ENCODE peak calls at places on chromosome 3, in eight cellular contexts. B is fibroblast of pulmonary artery, S is A549, I is kidney epithelial cell, D is upper lobe of left lung, Y is GM23338, E is cardiac muscle cell, L is hepatocyte. A is an unnamed sample.

GRCh38 chr3:186783731-186784515 is 546 bp downstream of the EIF4A2 start:
- DNase-seq in B (peak), S (peak), I (no peak), D (peak), Y (peak), E (peak), L (peak), A (no peak)

GRCh38 chr3:193971268-193971751 is 164.6 kb upstream of the HES1 start:
- DNase-seq in B (no peak), S (no peak), I (no peak), D (peak), Y (no peak), E (no peak), L (no peak), A (no peak)

GRCh38 chr3:128482175-128482856 is 10.7 kb downstream of the GATA2 start:
- DNase-seq in B (no peak), S (no peak), I (no peak), D (no peak), Y (no peak), E (no peak), L (no peak), A (no peak)

GRCh38 chr3:108088697-108089096 is 2.1 kb downstream of the CD47 start:
- DNase-seq in B (no peak), S (no peak), I (no peak), D (no peak), Y (no peak), E (peak), L (no peak), A (no peak)

GRCh38 chr3:99474776-99475175 is 163.6 kb upstream of the COL8A1 start:
- DNase-seq in B (no peak), S (no peak), I (no peak), D (no peak), Y (no peak), E (no peak), L (no peak), A (no peak)

GRCh38 chr3:128965818-128966217 is 28.1 kb downstream of the CFAP92 start:
- DNase-seq in B (no peak), S (no peak), I (no peak), D (no peak), Y (no peak), E (no peak), L (no peak), A (no peak)

GRCh38 chr3:192237992-192238608 is 489.2 kb downstream of the FGF12 start:
- DNase-seq in B (no peak), S (no peak), I (no peak), D (no peak), Y (peak), E (no peak), L (no peak), A (no peak)

GRCh38 chr3:136277115-136277514 is 27.0 kb downstream of the PCCB start:
- DNase-seq in B (no peak), S (no peak), I (no peak), D (no peak), Y (no peak), E (no peak), L (no peak), A (no peak)

GRCh38 chr3:58586776-58587192 is 9.6 kb upstream of the FAM107A start:
- DNase-seq in B (no peak), S (no peak), I (no peak), D (no peak), Y (peak), E (no peak), L (peak), A (no peak)

GRCh38 chr3:11716576-11717250 is 73.0 kb upstream of the VGLL4 start:
- DNase-seq in B (no peak), S (no peak), I (no peak), D (no peak), Y (peak), E (peak), L (no peak), A (no peak)

GRCh38 chr3:11709782-11710181 is 66.1 kb upstream of the VGLL4 start:
- DNase-seq in B (no peak), S (no peak), I (no peak), D (no peak), Y (no peak), E (no peak), L (no peak), A (no peak)

GRCh38 chr3:11712646-11713045 is 68.9 kb upstream of the VGLL4 start:
- DNase-seq in B (no peak), S (no peak), I (no peak), D (no peak), Y (no peak), E (no peak), L (no peak), A (no peak)

GRCh38 chr3:11713171-11713570 is 69.5 kb upstream of the VGLL4 start:
- DNase-seq in B (no peak), S (no peak), I (no peak), D (no peak), Y (no peak), E (no peak), L (no peak), A (no peak)

GRCh38 chr3:11711826-11712225 is 68.1 kb upstream of the VGLL4 start:
- DNase-seq in B (no peak), S (no peak), I (no peak), D (no peak), Y (no peak), E (no peak), L (no peak), A (no peak)
- H3K4me3 ChIP-seq in B (no peak), S (no peak), I (no peak), D (no peak), Y (no peak), E (no peak), L (no peak), A (no peak)

DNA sequence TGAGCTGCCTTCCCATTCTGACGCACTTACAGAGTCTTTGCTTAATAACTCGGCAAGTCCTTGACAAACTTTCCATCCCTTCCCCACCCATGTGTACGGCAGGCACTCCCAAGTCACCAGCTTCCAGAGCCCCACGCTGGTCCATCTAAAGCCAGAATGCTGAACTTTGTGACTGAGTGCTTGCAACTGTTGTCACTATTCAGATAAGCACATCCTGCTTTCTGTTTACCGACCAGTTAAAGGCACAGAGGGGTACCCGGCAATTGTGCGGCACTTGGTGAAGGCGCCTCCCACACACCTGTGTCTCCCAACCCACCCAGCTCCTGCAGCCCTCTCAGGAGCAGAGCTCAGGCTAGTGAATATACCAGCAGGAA is 430.6 kb downstream of the FOXP1 start:
- DNase-seq in B (no peak), S (no peak), I (no peak), D (no peak), Y (peak), E (no peak), L (peak), A (no peak)
- TF ChIP-seq CTCF in B (no peak), S (no peak), I (no peak), D (no peak), Y (no peak), E (no peak), L (no peak), A (no peak)

DNA sequence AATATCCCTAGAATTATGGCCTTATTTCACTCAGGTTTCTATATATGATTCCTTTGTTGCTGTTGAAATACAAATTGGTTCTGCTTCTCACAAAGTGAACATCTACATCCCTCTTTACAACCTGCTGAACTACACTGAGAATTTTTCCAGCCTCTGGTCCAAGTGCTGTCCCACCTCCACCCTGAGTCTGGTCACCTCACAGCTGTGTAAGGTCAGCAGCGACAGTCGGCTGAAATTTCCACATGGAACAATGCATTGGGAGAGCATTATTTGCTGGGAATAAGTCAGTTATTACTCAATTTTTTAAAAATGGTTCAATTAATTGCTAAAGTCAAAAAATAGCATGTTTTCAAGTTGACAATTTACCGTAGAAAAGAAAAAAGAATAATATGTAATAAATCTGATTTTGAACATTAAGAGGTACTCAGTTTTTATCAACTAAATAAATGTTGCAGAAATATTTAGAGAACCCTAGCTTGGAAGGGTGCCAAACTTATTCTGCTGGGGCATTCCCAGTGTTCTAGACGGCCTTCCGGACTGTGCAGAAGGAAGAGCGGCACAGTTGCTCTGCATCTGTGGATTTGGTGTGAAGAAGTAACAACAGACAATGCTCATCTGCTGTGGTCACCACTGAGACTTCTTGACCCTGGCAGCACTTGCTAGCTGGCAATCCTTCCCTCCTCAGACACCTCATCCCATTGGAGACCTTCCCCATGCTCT is 1.8 kb downstream of the HCLS1 start:
- DNase-seq in B (no peak), S (no peak), I (no peak), D (no peak), Y (no peak), E (no peak), L (no peak), A (no peak)
- H3K4me3 ChIP-seq in B (no peak), S (no peak), I (no peak), D (peak), Y (no peak), E (no peak), L (no peak), A (no peak)

DNA sequence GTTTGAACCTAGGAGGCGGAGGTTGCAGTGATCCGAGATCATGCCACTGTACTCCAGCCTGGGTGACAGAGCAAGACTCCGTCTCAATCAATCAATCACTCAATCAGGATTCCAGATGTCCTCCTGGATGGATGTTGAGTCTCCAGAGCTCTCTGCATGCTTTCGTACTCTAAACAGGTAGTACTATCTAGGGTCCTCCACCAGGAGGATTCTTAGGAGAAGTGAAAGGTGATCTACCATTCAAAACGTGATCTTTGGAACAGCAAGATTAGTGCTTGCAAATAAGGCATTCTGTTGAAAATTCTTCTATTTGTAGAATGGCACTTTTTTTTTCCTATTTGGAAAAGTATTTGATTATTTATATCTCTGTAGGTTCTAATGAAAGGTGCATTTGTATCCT is 34.3 kb downstream of the CNOT10 start:
- DNase-seq in B (no peak), S (no peak), I (no peak), D (no peak), Y (peak), E (no peak), L (no peak), A (no peak)
- TF ChIP-seq CTCF in B (no peak), S (no peak), I (no peak), D (no peak), Y (no peak), E (no peak), L (no peak), A (no peak)

DNA sequence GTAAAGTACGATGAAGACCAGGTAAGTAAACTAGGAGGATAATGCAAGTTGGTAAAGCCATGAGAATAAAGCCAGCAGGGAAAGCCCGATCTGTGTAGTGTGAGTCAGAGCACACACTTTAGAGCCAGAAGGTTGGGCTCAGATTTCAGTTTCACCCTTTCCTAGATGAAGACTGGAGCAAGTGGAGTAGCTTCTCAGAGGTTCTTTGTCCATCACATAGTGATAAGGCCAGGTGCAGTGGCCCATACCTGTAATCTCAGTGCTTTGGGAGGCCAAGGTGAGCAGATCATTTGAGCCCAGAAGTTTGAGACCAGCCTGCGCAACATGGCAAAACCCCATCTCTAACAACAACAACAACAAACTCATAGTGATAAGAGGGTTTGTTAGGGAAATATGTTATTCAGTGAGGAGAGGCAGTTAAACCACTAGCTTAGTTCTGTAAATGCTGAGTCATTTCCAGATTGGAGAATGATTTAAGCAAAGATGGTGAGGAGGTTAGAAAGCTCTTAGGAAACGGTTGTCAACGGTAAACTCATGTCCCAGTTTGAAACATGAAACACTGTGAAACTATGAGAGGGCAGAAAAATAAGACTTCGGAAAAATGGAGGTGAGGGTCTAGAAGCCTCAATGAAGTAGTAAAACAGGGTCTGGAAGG is 39.0 kb downstream of the IL12A start:
- DNase-seq in B (peak), S (no peak), I (no peak), D (no peak), Y (no peak), E (peak), L (peak), A (peak)
- H3K4me3 ChIP-seq in B (no peak), S (no peak), I (no peak), D (no peak), Y (no peak), E (no peak), L (no peak), A (no peak)

GRCh38 chr3:27093771-27094170 is 275.4 kb downstream of the NEK10 start:
- DNase-seq in B (peak), S (no peak), I (no peak), D (no peak), Y (no peak), E (peak), L (no peak), A (no peak)

GRCh38 chr3:27094721-27095120 is 274.5 kb downstream of the NEK10 start:
- DNase-seq in B (peak), S (no peak), I (no peak), D (no peak), Y (no peak), E (no peak), L (no peak), A (no peak)

GRCh38 chr3:27089641-27090040 is 279.5 kb downstream of the NEK10 start:
- DNase-seq in B (no peak), S (no peak), I (no peak), D (no peak), Y (no peak), E (no peak), L (no peak), A (no peak)

GRCh38 chr3:27089063-27089462 is 280.1 kb downstream of the NEK10 start:
- DNase-seq in B (no peak), S (no peak), I (no peak), D (no peak), Y (no peak), E (peak), L (no peak), A (no peak)

DNA sequence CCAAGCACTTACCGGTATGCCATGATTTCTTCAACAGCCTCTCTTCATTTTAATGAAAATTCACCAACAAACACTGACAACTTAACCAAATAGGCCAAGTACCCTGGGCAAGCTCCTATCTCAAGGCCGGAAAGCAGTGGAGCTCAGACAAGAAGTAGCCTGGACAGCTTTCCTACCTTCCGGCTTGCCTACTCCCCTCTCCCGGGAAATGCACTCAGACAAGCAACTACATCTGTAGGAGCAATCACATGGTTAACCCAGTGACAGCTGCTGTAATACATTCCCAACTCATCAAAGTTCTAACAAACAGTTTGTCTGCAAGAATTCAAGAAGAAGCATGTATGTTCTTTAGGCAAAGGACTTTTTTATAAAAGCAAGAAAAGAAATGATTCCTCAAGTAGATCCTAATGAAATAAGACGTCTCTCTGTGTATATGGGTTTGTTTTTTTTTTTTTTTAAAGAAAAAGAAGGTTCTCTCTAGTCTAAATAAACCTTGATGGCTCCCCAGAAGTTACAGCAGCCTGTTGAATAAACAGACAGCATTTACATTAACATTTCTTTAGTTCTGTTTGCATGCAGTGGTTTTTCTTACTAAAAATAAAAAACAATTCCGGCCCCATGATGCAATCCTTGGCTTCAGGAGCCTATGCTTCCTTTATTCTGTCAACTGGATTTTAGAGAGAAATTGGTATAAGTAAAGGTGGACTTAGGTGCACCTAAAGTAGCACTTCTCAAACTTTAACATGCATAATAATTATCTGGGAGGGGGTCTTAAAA is 278.7 kb downstream of the NEK10 start:
- DNase-seq in B (peak), S (no peak), I (no peak), D (no peak), Y (no peak), E (peak), L (no peak), A (no peak)
- TF ChIP-seq CTCF in B (no peak), S (no peak), I (no peak), D (no peak), Y (no peak), E (no peak), L (no peak), A (no peak)

GRCh38 chr3:185532881-185533280 is 19.5 kb downstream of the LIPH start:
- DNase-seq in B (no peak), S (no peak), I (no peak), D (no peak), Y (no peak), E (no peak), L (no peak), A (no peak)

GRCh38 chr3:185534511-185534910 is 17.9 kb downstream of the LIPH start:
- DNase-seq in B (peak), S (no peak), I (no peak), D (no peak), Y (no peak), E (peak), L (no peak), A (no peak)

GRCh38 chr3:185540705-185541104 is 11.7 kb downstream of the LIPH start:
- DNase-seq in B (no peak), S (no peak), I (no peak), D (no peak), Y (no peak), E (no peak), L (no peak), A (no peak)

GRCh38 chr3:185539934-185540333 is 12.5 kb downstream of the LIPH start:
- DNase-seq in B (no peak), S (no peak), I (no peak), D (no peak), Y (peak), E (no peak), L (no peak), A (no peak)

DNA sequence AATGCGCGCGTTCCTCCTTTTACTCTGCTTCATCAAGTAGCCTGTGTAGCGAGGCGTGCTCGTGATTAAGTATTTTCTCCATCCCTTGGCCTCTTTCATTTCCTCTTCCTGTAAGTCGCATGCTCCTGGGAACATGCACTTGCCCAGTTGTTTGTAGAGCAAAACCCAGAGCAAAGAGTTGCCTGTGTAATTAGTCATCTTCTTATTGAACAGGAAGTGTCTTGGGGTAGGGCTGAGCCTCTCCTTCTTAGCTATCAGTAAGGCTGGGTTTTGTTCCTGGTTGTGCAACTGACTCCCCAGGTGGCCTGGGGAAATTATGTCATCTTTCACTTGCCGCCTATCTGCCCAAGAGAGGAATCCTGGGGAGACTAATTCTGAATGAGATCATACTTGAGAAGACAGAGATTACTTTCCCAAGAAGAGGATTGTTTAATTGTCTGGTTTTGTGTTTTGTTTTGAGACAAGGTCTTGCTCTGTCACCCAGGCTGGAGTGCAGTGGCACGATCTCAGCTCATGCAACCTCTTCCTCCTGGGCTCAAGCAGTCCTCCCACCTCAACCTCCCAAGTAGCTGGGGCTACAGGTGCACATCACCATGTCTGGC is 14.9 kb downstream of the LIPH start:
- DNase-seq in B (peak), S (peak), I (peak), D (peak), Y (peak), E (peak), L (peak), A (peak)
- H3K4me3 ChIP-seq in B (no peak), S (no peak), I (no peak), D (no peak), Y (no peak), E (no peak), L (no peak), A (no peak)

A was measured in astrocyte of the cerebellum.